ENCODE peak calls at places on chromosomes 11 and 22, in seven cellular contexts. K is fibroblast of lung, J is H9, A is PC-3, I is lower lobe of right lung, Y is cardiac muscle cell, V is heart left ventricle. U is an unnamed sample.

GRCh38 chr11:58927393-58928081 is 11.8 kb upstream of the GLYATL1 start:
- DNase-seq in K (peak), J (peak), A (peak), I (no peak), Y (peak), V (no peak), U (no peak)

GRCh38 chr22:40789131-40789530 is 30.0 kb downstream of the SLC25A17 start:
- DNase-seq in K (no peak), J (no peak), A (no peak), I (no peak), Y (no peak), V (no peak), U (no peak)

GRCh38 chr11:44763111-44763820 is 36.5 kb downstream of the TSPAN18 start:
- DNase-seq in K (no peak), J (no peak), A (no peak), I (no peak), Y (peak), V (no peak), U (no peak)

GRCh38 chr11:41714101-41714500 is 254.6 kb upstream of the LRRC4C start:
- DNase-seq in K (no peak), J (no peak), A (no peak), I (no peak), Y (no peak), V (no peak), U (no peak)

GRCh38 chr11:117792992-117793391 is 4.0 kb downstream of the DSCAML1 start:
- DNase-seq in K (no peak), J (no peak), A (no peak), I (no peak), Y (no peak), V (no peak), U (no peak)

GRCh38 chr11:65316979-65317786 is 2.5 kb downstream of the CDC42EP2 start:
- DNase-seq in K (peak), J (peak), A (peak), I (peak), Y (no peak), V (peak), U (no peak)

GRCh38 chr11:94494200-94494545 is 389 bp downstream of the ANKRD49 start:
- DNase-seq in K (no peak), J (no peak), A (peak), I (no peak), Y (no peak), V (no peak), U (no peak)

GRCh38 chr11:22512457-22512856 is 113.2 kb downstream of the FANCF start:
- DNase-seq in K (no peak), J (no peak), A (no peak), I (no peak), Y (no peak), V (no peak), U (no peak)

GRCh38 chr11:117909611-117910382 is 19.4 kb downstream of the TMPRSS13 start:
- DNase-seq in K (no peak), J (no peak), A (no peak), I (no peak), Y (no peak), V (no peak), U (peak)

GRCh38 chr22:48603621-48604320 is 1223.9 kb downstream of the BRD1 start:
- DNase-seq in K (no peak), J (no peak), A (no peak), I (no peak), Y (no peak), V (no peak), U (no peak)

GRCh38 chr11:134126197-134126822 is 57.4 kb downstream of the JAM3 start:
- DNase-seq in K (peak), J (peak), A (peak), I (no peak), Y (no peak), V (no peak), U (no peak)

GRCh38 chr22:20550851-20551744 is 43.7 kb downstream of the MED15 start:
- DNase-seq in K (peak), J (peak), A (no peak), I (no peak), Y (peak), V (no peak), U (no peak)

GRCh38 chr11:65571420-65571819 is 918 bp upstream of the FAM89B start:
- DNase-seq in K (no peak), J (no peak), A (no peak), I (no peak), Y (no peak), V (no peak), U (no peak)

GRCh38 chr11:13343931-13344717 is 66.5 kb downstream of the BMAL1 start:
- DNase-seq in K (peak), J (peak), A (peak), I (no peak), Y (peak), V (peak), U (peak)

GRCh38 chr11:119673389-119674336 is 55.3 kb downstream of the NECTIN1 start:
- DNase-seq in K (no peak), J (no peak), A (no peak), I (no peak), Y (no peak), V (no peak), U (no peak)

GRCh38 chr11:61955031-61955415 is 4.9 kb downstream of the BEST1 start:
- DNase-seq in K (peak), J (peak), A (no peak), I (peak), Y (peak), V (peak), U (peak)
- TF ChIP-seq CTCF in K (peak), J (peak), A (no peak), I (peak), Y (peak), V (peak), U (peak)

GRCh38 chr11:35335226-35335625 is 84.1 kb downstream of the SLC1A2 start:
- DNase-seq in K (peak), J (no peak), A (no peak), I (no peak), Y (no peak), V (peak), U (peak)
- TF ChIP-seq CTCF in K (no peak), J (no peak), A (no peak), I (no peak), Y (no peak), V (no peak), U (no peak)

GRCh38 chr22:31399211-31400022 is at the start of gene DRG1:
- DNase-seq in K (peak), J (peak), A (peak), I (peak), Y (peak), V (peak), U (peak)
- TF ChIP-seq CTCF in K (no peak), J (no peak), A (no peak), I (peak), Y (no peak), V (no peak), U (no peak)

DNA sequence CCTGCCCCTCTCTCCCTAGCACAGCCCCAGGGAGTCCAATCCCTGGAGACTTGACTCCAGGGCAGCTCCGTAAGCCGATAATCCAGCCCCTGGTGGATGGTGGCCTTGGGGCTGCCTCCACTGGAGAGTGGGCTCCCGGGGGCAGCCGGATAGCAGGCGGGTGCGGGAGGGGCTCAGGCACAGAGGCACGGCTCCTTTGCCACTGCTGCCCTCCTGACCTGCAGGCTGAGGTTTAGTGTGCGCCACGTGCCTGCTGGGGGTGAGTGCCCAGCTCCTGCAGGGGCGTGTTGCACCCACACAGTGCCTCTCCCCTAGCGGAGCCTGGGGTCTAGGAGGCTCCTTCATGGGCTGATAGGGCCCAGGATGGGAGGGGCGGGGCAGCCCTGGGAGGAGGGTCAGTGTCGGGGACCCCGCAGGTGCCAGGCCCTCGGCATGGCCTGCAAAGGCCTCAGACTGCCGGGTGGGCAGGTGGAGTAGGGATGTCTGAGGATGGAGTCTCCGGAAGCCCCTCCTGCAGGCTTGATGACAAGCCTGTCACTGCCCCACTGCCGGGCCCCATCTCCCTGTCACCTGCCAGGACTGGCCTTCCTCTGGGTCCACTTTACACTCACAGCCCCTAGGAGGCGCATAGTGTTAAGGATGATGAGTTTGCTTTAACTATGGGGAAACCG is 5.6 kb downstream of the DUSP8 start:
- DNase-seq in K (no peak), J (peak), A (no peak), I (no peak), Y (no peak), V (no peak), U (no peak)
- TF ChIP-seq CTCF in K (peak), J (peak), A (peak), I (no peak), Y (no peak), V (no peak), U (no peak)